ENCODE peak calls at places on chromosomes 12 and 14, in nine cellular contexts. One of them, this sample, is unnamed.

GRCh38 chr14:53545217-53545616 is 392.1 kb upstream of the DDHD1 start:
- DNase-seq in retinal pigment epithelial cell: no peak
- DNase-seq in PC-9: no peak
- DNase-seq in astrocyte of the spinal cord: no peak
- DNase-seq in GM06990: no peak
- DNase-seq in body of pancreas: no peak
- DNase-seq in coronary artery: no peak
- DNase-seq in tibial nerve: no peak
- DNase-seq in endodermal cell: no peak
- DNase-seq in this sample: no peak

GRCh38 chr12:34236073-34236472 is 213.8 kb downstream of the ALG10 start:
- DNase-seq in astrocyte of the spinal cord: no peak
- DNase-seq in PC-9: no peak
- DNase-seq in coronary artery: no peak
- DNase-seq in tibial nerve: no peak
- DNase-seq in body of pancreas: no peak
- DNase-seq in retinal pigment epithelial cell: no peak
- DNase-seq in GM06990: no peak
- DNase-seq in endodermal cell: no peak
- DNase-seq in this sample: no peak

GRCh38 chr14:94113490-94113889 is 3.0 kb downstream of the IFI27 start:
- DNase-seq in PC-9: no peak
- DNase-seq in tibial nerve: peak
- DNase-seq in astrocyte of the spinal cord: peak
- DNase-seq in body of pancreas: peak
- DNase-seq in coronary artery: peak
- DNase-seq in endodermal cell: peak
- DNase-seq in retinal pigment epithelial cell: peak
- DNase-seq in GM06990: no peak
- DNase-seq in this sample: no peak

GRCh38 chr12:32270818-32271710 is 128.3 kb upstream of the FGD4 start:
- DNase-seq in coronary artery: no peak
- DNase-seq in body of pancreas: peak
- DNase-seq in retinal pigment epithelial cell: no peak
- DNase-seq in endodermal cell: peak
- DNase-seq in astrocyte of the spinal cord: peak
- DNase-seq in tibial nerve: no peak
- DNase-seq in GM06990: no peak
- DNase-seq in PC-9: peak
- DNase-seq in this sample: peak

GRCh38 chr14:90703841-90704240 is 112.4 kb downstream of the TTC7B start:
- DNase-seq in coronary artery: no peak
- DNase-seq in PC-9: no peak
- DNase-seq in retinal pigment epithelial cell: no peak
- DNase-seq in GM06990: no peak
- DNase-seq in body of pancreas: no peak
- DNase-seq in endodermal cell: no peak
- DNase-seq in astrocyte of the spinal cord: no peak
- DNase-seq in tibial nerve: no peak
- DNase-seq in this sample: no peak

GRCh38 chr14:75268638-75269550 is 9.7 kb upstream of the FOS start:
- DNase-seq in endodermal cell: peak
- DNase-seq in retinal pigment epithelial cell: no peak
- DNase-seq in coronary artery: no peak
- DNase-seq in PC-9: no peak
- DNase-seq in tibial nerve: no peak
- DNase-seq in body of pancreas: peak
- DNase-seq in astrocyte of the spinal cord: no peak
- DNase-seq in GM06990: no peak
- DNase-seq in this sample: no peak

GRCh38 chr12:93990832-93991748 is 157.3 kb upstream of the PLXNC1 start:
- DNase-seq in PC-9: no peak
- DNase-seq in endodermal cell: peak
- DNase-seq in coronary artery: no peak
- DNase-seq in retinal pigment epithelial cell: no peak
- DNase-seq in body of pancreas: peak
- DNase-seq in tibial nerve: no peak
- DNase-seq in astrocyte of the spinal cord: peak
- DNase-seq in GM06990: no peak
- DNase-seq in this sample: no peak

GRCh38 chr14:23877538-23878180 is 75.9 kb upstream of the DHRS4 start:
- DNase-seq in astrocyte of the spinal cord: no peak
- DNase-seq in tibial nerve: no peak
- DNase-seq in GM06990: peak
- DNase-seq in retinal pigment epithelial cell: no peak
- DNase-seq in coronary artery: no peak
- DNase-seq in endodermal cell: no peak
- DNase-seq in body of pancreas: no peak
- DNase-seq in PC-9: no peak
- DNase-seq in this sample: no peak

GRCh38 chr12:112406519-112407488 is 2.6 kb downstream of the RPL6 start:
- DNase-seq in GM06990: no peak
- DNase-seq in tibial nerve: no peak
- DNase-seq in PC-9: no peak
- DNase-seq in body of pancreas: no peak
- DNase-seq in astrocyte of the spinal cord: no peak
- DNase-seq in endodermal cell: peak
- DNase-seq in retinal pigment epithelial cell: no peak
- DNase-seq in coronary artery: no peak
- DNase-seq in this sample: no peak
- H3K4me3 ChIP-seq in GM06990: peak
- H3K4me3 ChIP-seq in tibial nerve: no peak
- H3K4me3 ChIP-seq in PC-9: peak
- H3K4me3 ChIP-seq in body of pancreas: no peak
- H3K4me3 ChIP-seq in astrocyte of the spinal cord: peak
- H3K4me3 ChIP-seq in endodermal cell: peak
- H3K4me3 ChIP-seq in retinal pigment epithelial cell: peak
- H3K4me3 ChIP-seq in coronary artery: peak
- H3K4me3 ChIP-seq in this sample: no peak

GRCh38 chr12:108367436-108367835 is 28.3 kb upstream of the CMKLR1 start:
- DNase-seq in PC-9: no peak
- DNase-seq in endodermal cell: no peak
- DNase-seq in astrocyte of the spinal cord: no peak
- DNase-seq in GM06990: no peak
- DNase-seq in tibial nerve: peak
- DNase-seq in body of pancreas: peak
- DNase-seq in coronary artery: peak
- DNase-seq in retinal pigment epithelial cell: no peak
- DNase-seq in this sample: no peak

GRCh38 chr12:108365324-108365723 is 26.2 kb upstream of the CMKLR1 start:
- DNase-seq in coronary artery: no peak
- DNase-seq in PC-9: no peak
- DNase-seq in GM06990: no peak
- DNase-seq in tibial nerve: no peak
- DNase-seq in astrocyte of the spinal cord: no peak
- DNase-seq in endodermal cell: no peak
- DNase-seq in retinal pigment epithelial cell: no peak
- DNase-seq in body of pancreas: no peak
- DNase-seq in this sample: no peak

GRCh38 chr12:108363565-108363964 is 24.5 kb upstream of the CMKLR1 start:
- DNase-seq in tibial nerve: no peak
- DNase-seq in astrocyte of the spinal cord: no peak
- DNase-seq in body of pancreas: no peak
- DNase-seq in coronary artery: peak
- DNase-seq in GM06990: no peak
- DNase-seq in retinal pigment epithelial cell: no peak
- DNase-seq in endodermal cell: no peak
- DNase-seq in PC-9: no peak
- DNase-seq in this sample: no peak

GRCh38 chr12:108363165-108363564 is 24.1 kb upstream of the CMKLR1 start:
- DNase-seq in astrocyte of the spinal cord: no peak
- DNase-seq in retinal pigment epithelial cell: no peak
- DNase-seq in body of pancreas: no peak
- DNase-seq in endodermal cell: peak
- DNase-seq in tibial nerve: no peak
- DNase-seq in GM06990: no peak
- DNase-seq in coronary artery: peak
- DNase-seq in PC-9: no peak
- DNase-seq in this sample: no peak

DNA sequence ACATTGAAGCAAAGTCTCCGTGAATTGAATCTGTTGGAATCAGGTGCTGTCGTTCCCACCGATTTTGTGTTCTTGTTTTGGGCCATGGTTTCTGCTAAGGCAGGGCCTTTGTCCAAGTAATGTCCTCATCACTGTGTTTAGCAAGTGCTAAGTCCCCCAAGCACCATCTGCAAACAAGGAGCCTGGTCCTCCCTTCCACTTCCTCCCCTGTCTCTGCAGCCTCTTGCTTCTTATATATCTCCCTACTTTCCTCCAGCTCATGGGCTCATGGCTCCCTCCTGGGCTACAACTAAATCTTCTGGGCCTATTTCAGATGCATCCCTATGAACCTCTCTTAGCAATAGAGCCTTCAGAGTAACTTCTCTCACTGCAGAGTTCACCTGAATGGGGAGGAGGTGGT is 25.8 kb upstream of the CMKLR1 start:
- DNase-seq in body of pancreas: no peak
- DNase-seq in PC-9: no peak
- DNase-seq in GM06990: no peak
- DNase-seq in tibial nerve: no peak
- DNase-seq in endodermal cell: no peak
- DNase-seq in astrocyte of the spinal cord: no peak
- DNase-seq in retinal pigment epithelial cell: no peak
- DNase-seq in coronary artery: no peak
- DNase-seq in this sample: no peak
- TF ChIP-seq CTCF in body of pancreas: no peak
- TF ChIP-seq CTCF in PC-9: no peak
- TF ChIP-seq CTCF in GM06990: no peak
- TF ChIP-seq CTCF in tibial nerve: no peak
- TF ChIP-seq CTCF in endodermal cell: no peak
- TF ChIP-seq CTCF in astrocyte of the spinal cord: no peak
- TF ChIP-seq CTCF in retinal pigment epithelial cell: no peak
- TF ChIP-seq CTCF in coronary artery: no peak
- TF ChIP-seq CTCF in this sample: no peak

GRCh38 chr12:96198970-96199369 is 4.8 kb downstream of the ELK3 start:
- DNase-seq in endodermal cell: no peak
- DNase-seq in PC-9: no peak
- DNase-seq in body of pancreas: no peak
- DNase-seq in tibial nerve: no peak
- DNase-seq in coronary artery: no peak
- DNase-seq in GM06990: peak
- DNase-seq in astrocyte of the spinal cord: peak
- DNase-seq in retinal pigment epithelial cell: no peak
- DNase-seq in this sample: peak

GRCh38 chr12:96199465-96199864 is 5.3 kb downstream of the ELK3 start:
- DNase-seq in body of pancreas: no peak
- DNase-seq in PC-9: no peak
- DNase-seq in tibial nerve: no peak
- DNase-seq in GM06990: no peak
- DNase-seq in coronary artery: no peak
- DNase-seq in retinal pigment epithelial cell: no peak
- DNase-seq in endodermal cell: no peak
- DNase-seq in astrocyte of the spinal cord: no peak
- DNase-seq in this sample: no peak

GRCh38 chr12:96195845-96196451 is 1.8 kb downstream of the ELK3 start:
- DNase-seq in tibial nerve: no peak
- DNase-seq in retinal pigment epithelial cell: peak
- DNase-seq in body of pancreas: no peak
- DNase-seq in PC-9: peak
- DNase-seq in GM06990: no peak
- DNase-seq in coronary artery: peak
- DNase-seq in endodermal cell: peak
- DNase-seq in astrocyte of the spinal cord: peak
- DNase-seq in this sample: no peak

GRCh38 chr12:96196781-96197180 is 2.6 kb downstream of the ELK3 start:
- DNase-seq in tibial nerve: no peak
- DNase-seq in coronary artery: peak
- DNase-seq in body of pancreas: no peak
- DNase-seq in astrocyte of the spinal cord: peak
- DNase-seq in GM06990: no peak
- DNase-seq in endodermal cell: no peak
- DNase-seq in PC-9: no peak
- DNase-seq in retinal pigment epithelial cell: no peak
- DNase-seq in this sample: no peak

DNA sequence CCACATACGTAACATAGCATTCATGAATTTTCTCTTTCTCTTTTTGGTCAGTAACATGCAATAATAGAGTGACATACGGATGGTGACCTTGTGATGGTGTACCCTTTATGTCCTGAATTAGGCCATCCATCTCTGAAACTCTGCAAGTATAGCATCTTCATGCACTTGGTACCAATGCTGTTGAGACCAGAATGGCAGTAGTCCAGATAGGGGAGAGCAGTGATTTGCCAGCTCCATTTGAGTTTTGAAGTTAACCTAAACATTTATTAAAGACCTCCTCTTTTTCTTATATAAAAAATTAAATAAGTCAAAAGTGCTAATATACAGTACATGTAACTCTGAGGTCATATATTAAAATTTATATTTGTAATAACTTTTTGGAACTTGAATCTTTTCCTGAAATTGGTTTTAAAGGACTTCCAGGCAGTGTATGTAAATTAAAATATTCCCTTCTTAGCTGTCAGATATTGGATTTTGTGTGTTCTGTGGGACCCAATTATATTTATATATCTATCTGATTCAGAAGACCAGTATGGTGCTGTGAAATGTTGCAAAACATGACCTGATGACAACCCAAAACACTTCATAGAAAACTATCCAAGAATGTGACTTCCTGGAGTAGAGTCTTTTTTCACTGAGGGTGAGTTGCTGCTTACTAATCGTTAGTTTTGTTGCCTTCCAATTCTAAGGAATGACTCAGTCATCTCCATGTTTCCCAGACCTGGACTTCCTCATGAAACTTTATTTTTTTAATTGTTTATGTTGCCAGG is 3.5 kb downstream of the ELK3 start:
- DNase-seq in GM06990: no peak
- DNase-seq in tibial nerve: no peak
- DNase-seq in endodermal cell: no peak
- DNase-seq in coronary artery: no peak
- DNase-seq in body of pancreas: no peak
- DNase-seq in retinal pigment epithelial cell: peak
- DNase-seq in PC-9: no peak
- DNase-seq in astrocyte of the spinal cord: peak
- DNase-seq in this sample: peak
- H3K4me3 ChIP-seq in GM06990: no peak
- H3K4me3 ChIP-seq in tibial nerve: no peak
- H3K4me3 ChIP-seq in endodermal cell: no peak
- H3K4me3 ChIP-seq in coronary artery: peak
- H3K4me3 ChIP-seq in body of pancreas: no peak
- H3K4me3 ChIP-seq in retinal pigment epithelial cell: no peak
- H3K4me3 ChIP-seq in PC-9: peak
- H3K4me3 ChIP-seq in astrocyte of the spinal cord: peak
- H3K4me3 ChIP-seq in this sample: no peak

GRCh38 chr14:72921396-72921795 is 4.9 kb upstream of the DCAF4 start:
- DNase-seq in astrocyte of the spinal cord: peak
- DNase-seq in coronary artery: no peak
- DNase-seq in endodermal cell: no peak
- DNase-seq in body of pancreas: no peak
- DNase-seq in GM06990: no peak
- DNase-seq in tibial nerve: no peak
- DNase-seq in PC-9: no peak
- DNase-seq in retinal pigment epithelial cell: no peak
- DNase-seq in this sample: no peak

GRCh38 chr14:72916174-72916573 is 10.1 kb upstream of the DCAF4 start:
- DNase-seq in retinal pigment epithelial cell: no peak
- DNase-seq in body of pancreas: no peak
- DNase-seq in tibial nerve: no peak
- DNase-seq in coronary artery: no peak
- DNase-seq in endodermal cell: peak
- DNase-seq in PC-9: no peak
- DNase-seq in astrocyte of the spinal cord: peak
- DNase-seq in GM06990: no peak
- DNase-seq in this sample: no peak

GRCh38 chr14:72917420-72917819 is 8.8 kb upstream of the DCAF4 start:
- DNase-seq in PC-9: no peak
- DNase-seq in tibial nerve: no peak
- DNase-seq in body of pancreas: no peak
- DNase-seq in endodermal cell: no peak
- DNase-seq in retinal pigment epithelial cell: no peak
- DNase-seq in astrocyte of the spinal cord: no peak
- DNase-seq in coronary artery: no peak
- DNase-seq in GM06990: no peak
- DNase-seq in this sample: no peak

GRCh38 chr14:72924332-72924731 is 1.9 kb upstream of the DCAF4 start:
- DNase-seq in PC-9: peak
- DNase-seq in astrocyte of the spinal cord: no peak
- DNase-seq in body of pancreas: peak
- DNase-seq in tibial nerve: no peak
- DNase-seq in endodermal cell: peak
- DNase-seq in GM06990: no peak
- DNase-seq in retinal pigment epithelial cell: no peak
- DNase-seq in coronary artery: no peak
- DNase-seq in this sample: no peak

DNA sequence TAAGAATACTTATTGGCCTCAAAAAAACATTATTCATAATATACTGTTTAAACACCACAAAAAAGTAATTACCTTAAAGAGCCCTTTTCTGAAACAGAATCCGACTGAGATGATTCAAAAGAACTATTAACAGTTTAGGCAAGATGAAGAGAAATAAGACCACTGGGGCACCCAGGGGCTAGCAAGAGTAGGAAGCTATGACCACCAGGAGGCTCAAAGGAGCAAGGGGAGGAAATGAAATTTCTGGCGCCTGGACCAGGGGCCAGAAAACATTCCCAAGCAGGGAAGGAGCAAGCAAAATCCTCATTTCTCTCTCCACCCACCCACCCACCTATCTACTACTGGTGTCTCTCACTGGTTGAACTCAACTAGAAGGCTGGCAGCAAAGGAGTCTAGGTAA is 6.3 kb upstream of the DCAF4 start:
- DNase-seq in retinal pigment epithelial cell: no peak
- DNase-seq in tibial nerve: no peak
- DNase-seq in astrocyte of the spinal cord: no peak
- DNase-seq in endodermal cell: peak
- DNase-seq in GM06990: no peak
- DNase-seq in coronary artery: no peak
- DNase-seq in PC-9: no peak
- DNase-seq in body of pancreas: no peak
- DNase-seq in this sample: no peak
- TF ChIP-seq CTCF in retinal pigment epithelial cell: peak
- TF ChIP-seq CTCF in tibial nerve: no peak
- TF ChIP-seq CTCF in astrocyte of the spinal cord: peak
- TF ChIP-seq CTCF in endodermal cell: peak
- TF ChIP-seq CTCF in GM06990: peak
- TF ChIP-seq CTCF in coronary artery: no peak
- TF ChIP-seq CTCF in PC-9: no peak
- TF ChIP-seq CTCF in body of pancreas: no peak
- TF ChIP-seq CTCF in this sample: peak